ENCODE peak calls at places on chromosomes 16 and 17, in five cellular contexts. A is IMR-90, I is mammary epithelial cell, C is fibroblast of lung, E is neural progenitor cell. K is an unnamed sample.

GRCh38 chr17:56096026-56096807 is 57.1 kb upstream of the ANKFN1 start:
- DNase-seq in A (peak), I (no peak), C (peak), E (no peak), K (peak)

GRCh38 chr17:7133424-7133823 is 18.8 kb upstream of the ASGR2 start:
- DNase-seq in I (no peak), C (no peak), A (no peak), E (peak), K (peak)

GRCh38 chr17:56966277-56966676 is 5.4 kb upstream of the COIL start:
- DNase-seq in C (no peak), I (no peak), E (peak), A (no peak), K (no peak)

GRCh38 chr17:3990391-3991127 is 26.3 kb upstream of the ATP2A3 start:
- DNase-seq in A (peak), I (peak), C (peak), E (no peak), K (no peak)

GRCh38 chr17:45987706-45988105 is 11.3 kb upstream of the STH start:
- DNase-seq in I (no peak), E (no peak), C (no peak), A (no peak), K (no peak)

GRCh38 chr16:24013733-24014645 is 178.2 kb downstream of the PRKCB start:
- DNase-seq in I (peak), A (no peak), E (no peak), C (no peak), K (peak)

GRCh38 chr17:80295559-80295958 is 34.9 kb downstream of the RNF213 start:
- DNase-seq in I (no peak), C (no peak), E (no peak), A (no peak), K (no peak)

GRCh38 chr17:2929881-2930533 is 133.4 kb downstream of the OR1D5 start:
- DNase-seq in A (peak), E (peak), C (peak), I (peak), K (no peak)

GRCh38 chr16:79054593-79054992 is 545.9 kb downstream of the MAF start:
- DNase-seq in A (no peak), I (no peak), E (no peak), C (no peak), K (no peak)

GRCh38 chr17:36980281-36980761 is 31.6 kb downstream of the AATF start:
- DNase-seq in E (peak), I (no peak), A (peak), C (peak), K (no peak)

GRCh38 chr16:46875243-46875642 is 8.9 kb upstream of the GPT2 start:
- DNase-seq in E (no peak), I (no peak), C (no peak), A (no peak), K (no peak)

GRCh38 chr16:27689711-27690110 is 139.8 kb downstream of the KATNIP start:
- DNase-seq in C (peak), A (peak), I (no peak), E (no peak), K (no peak)

GRCh38 chr16:84518804-84519341 is 14.4 kb upstream of the MEAK7 start:
- DNase-seq in E (no peak), I (no peak), C (no peak), A (no peak), K (no peak)

GRCh38 chr16:89473791-89474414 is 16.5 kb downstream of the ANKRD11 start:
- DNase-seq in E (no peak), I (peak), C (peak), A (peak), K (no peak)

GRCh38 chr17:17416007-17416399 is 60.8 kb upstream of the MED9 start:
- DNase-seq in A (peak), I (peak), C (peak), E (peak), K (peak)

GRCh38 chr16:26860506-26860905 is 206.2 kb upstream of the C16orf82 start:
- DNase-seq in I (no peak), E (no peak), C (no peak), A (no peak), K (no peak)

GRCh38 chr16:62041401-62041800 is 5.2 kb upstream of the CDH8 start:
- DNase-seq in A (no peak), I (peak), E (peak), C (peak), K (no peak)

GRCh38 chr17:74339537-74340195 is 13.6 kb downstream of the KIF19 start:
- DNase-seq in E (no peak), C (no peak), A (no peak), I (no peak), K (no peak)

GRCh38 chr16:59635674-59636073 is 901.6 kb upstream of the GOT2 start:
- DNase-seq in E (no peak), I (peak), C (peak), A (peak), K (no peak)

GRCh38 chr16:85444879-85445778 is 168.0 kb upstream of the GSE1 start:
- DNase-seq in E (peak), A (no peak), I (no peak), C (no peak), K (peak)

GRCh38 chr17:49717371-49717841 is 9.6 kb upstream of the SLC35B1 start:
- DNase-seq in A (no peak), E (no peak), C (no peak), I (no peak), K (no peak)

GRCh38 chr16:5020551-5020950 is 13.2 kb downstream of the NAGPA start:
- DNase-seq in E (no peak), I (no peak), C (no peak), A (no peak), K (no peak)

GRCh38 chr16:13770436-13770835 is 149.5 kb upstream of the ERCC4 start:
- DNase-seq in E (no peak), A (no peak), C (no peak), I (no peak), K (no peak)
- H3K9ac ChIP-seq in E (no peak), A (no peak), C (no peak), I (no peak), K (no peak)

GRCh38 chr17:65456368-65457151 is 104.9 kb downstream of the AXIN2 start:
- DNase-seq in C (no peak), A (no peak), I (no peak), E (no peak), K (no peak)
- TF ChIP-seq CTCF in C (no peak), A (no peak), I (no peak), E (no peak), K (no peak)

GRCh38 chr16:67397812-67398545 is 4.7 kb upstream of the TPPP3 start:
- DNase-seq in C (no peak), I (peak), A (no peak), E (no peak), K (no peak)

GRCh38 chr16:67396159-67396774 is 3.0 kb upstream of the TPPP3 start:
- DNase-seq in E (peak), A (peak), C (peak), I (peak), K (peak)

GRCh38 chr16:67396775-67397450 is 3.6 kb upstream of the TPPP3 start:
- DNase-seq in I (no peak), E (no peak), C (no peak), A (no peak), K (no peak)

GRCh38 chr16:67398546-67399217 is 5.4 kb upstream of the TPPP3 start:
- DNase-seq in E (no peak), C (no peak), I (no peak), A (no peak), K (no peak)

GRCh38 chr16:67397451-67397801 is 4.1 kb upstream of the TPPP3 start:
- DNase-seq in I (no peak), C (no peak), A (no peak), E (no peak), K (no peak)
- H3K9ac ChIP-seq in I (no peak), C (peak), A (no peak), E (no peak), K (no peak)

GRCh38 chr16:15888072-15888976 is at the start of gene CEP20:
- DNase-seq in I (peak), E (peak), A (peak), C (peak), K (peak)
- TF ChIP-seq CTCF in I (no peak), E (peak), A (peak), C (no peak), K (no peak)

GRCh38 chr16:11045846-11046245 is 101.5 kb downstream of the CLEC16A start:
- DNase-seq in I (no peak), C (peak), E (no peak), A (peak), K (no peak)
- H3K9ac ChIP-seq in I (no peak), C (no peak), E (no peak), A (peak), K (no peak)

GRCh38 chr17:63623786-63624185 is 1.6 kb downstream of the MAP3K3 start:
- DNase-seq in I (no peak), A (no peak), E (no peak), C (no peak), K (no peak)

GRCh38 chr17:63622571-63623390 is 564 bp downstream of the MAP3K3 start:
- DNase-seq in A (peak), I (peak), E (peak), C (peak), K (peak)

GRCh38 chr17:63621229-63621683 is 961 bp upstream of the MAP3K3 start:
- DNase-seq in C (no peak), I (no peak), A (no peak), E (no peak), K (no peak)

GRCh38 chr17:63626551-63627228 is 4.5 kb downstream of the MAP3K3 start:
- DNase-seq in C (peak), I (no peak), A (peak), E (no peak), K (no peak)

DNA sequence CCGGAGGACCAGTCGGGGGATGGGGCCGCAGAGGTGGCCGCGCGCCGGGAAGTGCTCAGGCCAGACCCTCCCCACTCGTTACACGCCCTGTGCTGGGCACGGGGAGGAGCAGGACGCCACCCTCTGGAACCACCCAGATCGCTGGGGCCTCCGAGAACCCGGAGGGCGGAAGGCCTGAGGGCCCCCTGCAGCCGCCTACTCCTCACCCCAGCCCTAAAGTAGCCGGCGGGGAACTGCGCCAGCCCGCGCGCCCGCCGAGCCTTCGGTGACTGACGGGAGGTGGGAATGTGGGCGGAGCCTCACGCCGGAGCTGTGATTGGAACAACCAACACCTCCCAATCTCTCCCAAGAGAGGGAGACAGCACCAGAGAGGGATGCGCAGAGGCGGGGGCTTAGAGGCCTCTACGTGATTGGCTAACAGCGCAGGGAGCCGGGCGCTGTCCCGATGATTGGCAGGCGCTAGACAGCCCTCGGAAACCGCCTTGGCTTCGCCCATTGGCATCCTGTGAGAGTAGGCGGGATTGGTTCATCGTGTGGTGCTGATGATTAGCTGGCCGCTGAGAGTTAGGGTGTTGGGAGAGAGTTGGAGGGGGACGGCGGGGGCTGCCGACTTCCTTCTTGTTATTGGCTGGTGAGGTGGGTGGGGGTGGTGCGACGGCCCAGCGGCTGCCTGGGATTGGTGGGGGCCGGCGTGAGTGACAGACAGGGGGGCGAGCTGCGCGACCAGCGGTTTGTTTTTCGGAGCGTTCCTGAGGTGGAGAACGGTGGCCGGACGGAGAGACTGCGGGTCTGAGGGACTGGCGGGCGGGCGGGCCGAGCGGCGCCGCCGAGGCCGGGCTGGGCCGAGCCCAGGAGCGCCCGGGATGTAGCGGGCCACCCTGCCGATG is at the start of gene MAP3K3:
- DNase-seq in E (peak), A (peak), C (peak), I (peak), K (peak)
- TF ChIP-seq CTCF in E (peak), A (peak), C (peak), I (no peak), K (peak)

GRCh38 chr17:35087731-35088646 is 24.5 kb upstream of the RFFL start:
- DNase-seq in I (peak), A (peak), E (no peak), C (peak), K (peak)

GRCh38 chr17:35086931-35087573 is 23.5 kb upstream of the RFFL start:
- DNase-seq in I (peak), C (no peak), A (no peak), E (no peak), K (no peak)

GRCh38 chr17:35088647-35088910 is 25.1 kb upstream of the RFFL start:
- DNase-seq in E (peak), C (no peak), A (no peak), I (no peak), K (no peak)

GRCh38 chr17:35088911-35089845 is 25.7 kb upstream of the RFFL start:
- DNase-seq in C (peak), E (peak), A (peak), I (peak), K (peak)

DNA sequence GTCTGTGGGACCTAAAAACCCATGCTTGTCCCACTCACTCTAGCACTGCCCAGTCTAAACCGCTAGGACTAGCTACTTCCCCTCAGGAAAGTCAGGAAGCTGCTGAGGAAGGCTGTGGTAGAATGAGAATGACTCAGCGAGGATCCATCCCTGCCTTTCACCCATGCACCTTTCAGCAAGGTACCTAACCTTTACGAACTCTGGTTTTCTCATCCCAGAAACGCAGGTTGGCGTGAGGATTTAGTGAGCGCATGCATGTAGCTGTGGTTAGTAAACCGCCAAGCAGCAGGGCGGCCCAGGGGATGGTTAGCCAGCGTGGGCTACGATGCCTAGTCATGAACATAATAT is 26.3 kb upstream of the RFFL start:
- DNase-seq in I (peak), A (peak), C (peak), E (peak), K (no peak)
- H3K9ac ChIP-seq in I (peak), A (peak), C (no peak), E (no peak), K (peak)

GRCh38 chr16:54817432-54817831 is 113.2 kb upstream of the IRX5 start:
- DNase-seq in A (no peak), I (peak), E (peak), C (no peak), K (peak)
- TF ChIP-seq CTCF in A (no peak), I (peak), E (peak), C (no peak), K (peak)

K was measured in MM.1S.